ENCODE peak calls at places on chromosomes 16 and 17, in six cellular contexts. One of them, this sample, is unnamed.

GRCh38 chr16:56911771-56912541 is 20.0 kb upstream of the HERPUD1 start:
- DNase-seq in IMR-90: peak; percentile 65
- DNase-seq in trophoblast cell: peak; percentile 99
- DNase-seq in mesendoderm: peak; percentile 37
- DNase-seq in H9: no peak
- DNase-seq in neuronal stem cell: no peak
- DNase-seq in this sample: peak; percentile 49

GRCh38 chr17:28727727-28728363 is 743 bp upstream of the NEK8 start:
- DNase-seq in IMR-90: peak; percentile 48
- DNase-seq in trophoblast cell: peak; percentile 90
- DNase-seq in mesendoderm: peak; percentile 99
- DNase-seq in H9: peak; percentile 95
- DNase-seq in neuronal stem cell: peak; percentile 75
- DNase-seq in this sample: peak; percentile 88

GRCh38 chr16:87484487-87485331 is 8.1 kb downstream of the ZCCHC14 start:
- DNase-seq in IMR-90: no peak
- DNase-seq in trophoblast cell: no peak
- DNase-seq in mesendoderm: no peak
- DNase-seq in H9: no peak
- DNase-seq in neuronal stem cell: no peak
- DNase-seq in this sample: no peak

GRCh38 chr17:38550661-38551060 is 55.1 kb downstream of the SRCIN1 start:
- DNase-seq in IMR-90: peak; percentile 54
- DNase-seq in trophoblast cell: peak; percentile 42
- DNase-seq in mesendoderm: no peak
- DNase-seq in H9: no peak
- DNase-seq in neuronal stem cell: no peak
- DNase-seq in this sample: no peak

GRCh38 chr17:75486151-75486550 is 29.2 kb downstream of the CASKIN2 start:
- DNase-seq in IMR-90: no peak
- DNase-seq in trophoblast cell: no peak
- DNase-seq in mesendoderm: no peak
- DNase-seq in H9: no peak
- DNase-seq in neuronal stem cell: no peak
- DNase-seq in this sample: no peak

GRCh38 chr16:75116081-75116910 is at the start of gene LDHD:
- DNase-seq in IMR-90: no peak
- DNase-seq in trophoblast cell: no peak
- DNase-seq in mesendoderm: peak; percentile 61
- DNase-seq in H9: peak; percentile 88
- DNase-seq in neuronal stem cell: no peak
- DNase-seq in this sample: no peak

GRCh38 chr17:72008236-72008874 is 112.5 kb upstream of the SOX9 start:
- DNase-seq in IMR-90: peak; percentile 55
- DNase-seq in trophoblast cell: no peak
- DNase-seq in mesendoderm: no peak
- DNase-seq in H9: no peak
- DNase-seq in neuronal stem cell: no peak
- DNase-seq in this sample: no peak

GRCh38 chr17:55549140-55549539 is 37.9 kb upstream of the SMIM36 start:
- DNase-seq in IMR-90: no peak
- DNase-seq in trophoblast cell: no peak
- DNase-seq in mesendoderm: peak; percentile 72
- DNase-seq in H9: no peak
- DNase-seq in neuronal stem cell: no peak
- DNase-seq in this sample: peak; percentile 17

GRCh38 chr16:66568355-66568754 is 2.1 kb downstream of the CMTM1 start:
- DNase-seq in IMR-90: peak; percentile 57
- DNase-seq in trophoblast cell: no peak
- DNase-seq in mesendoderm: no peak
- DNase-seq in H9: no peak
- DNase-seq in neuronal stem cell: no peak
- DNase-seq in this sample: no peak

DNA sequence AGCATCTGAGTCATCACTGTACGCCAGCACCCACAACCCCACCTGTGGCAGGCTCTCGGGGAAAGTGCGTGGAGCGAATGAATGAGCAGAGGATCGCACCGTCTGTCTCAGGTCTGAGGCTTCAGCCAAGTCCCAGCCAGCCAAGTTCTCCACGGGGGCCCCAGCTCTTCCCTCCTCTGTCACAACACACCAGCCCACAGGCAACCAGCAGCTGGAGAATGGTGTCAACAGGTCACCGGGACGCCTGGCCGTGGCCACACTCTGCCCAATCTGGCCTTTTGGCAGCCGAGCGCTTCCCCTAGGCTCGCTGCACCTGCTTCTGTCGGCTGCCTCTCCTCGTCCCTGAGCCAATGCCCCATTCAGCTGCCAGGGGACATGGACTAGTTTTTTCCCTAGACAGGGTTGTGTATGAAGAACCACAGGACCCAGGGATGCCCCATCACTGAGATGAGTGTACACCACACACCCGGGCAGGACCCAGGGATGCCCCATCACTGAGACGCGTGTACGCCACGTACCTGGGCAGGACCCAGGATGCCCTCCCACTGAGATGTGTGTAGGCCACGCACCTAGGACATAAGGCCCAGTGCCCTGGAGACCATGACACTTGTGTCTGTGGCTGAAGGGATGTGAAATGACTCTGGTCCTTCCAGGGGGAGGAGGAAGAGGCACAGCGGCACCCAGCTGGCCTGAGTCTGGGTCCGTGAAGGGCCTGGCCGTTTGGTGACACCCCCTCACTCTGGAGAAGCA is 52.8 kb downstream of the ABR start:
- DNase-seq in IMR-90: no peak
- DNase-seq in trophoblast cell: no peak
- DNase-seq in mesendoderm: no peak
- DNase-seq in H9: no peak
- DNase-seq in neuronal stem cell: no peak
- DNase-seq in this sample: no peak
- H2BK5ac ChIP-seq in IMR-90: no peak overlapping the region
- H2BK5ac ChIP-seq in trophoblast cell: no peak overlapping the region
- H2BK5ac ChIP-seq in mesendoderm: no peak overlapping the region
- H2BK5ac ChIP-seq in H9: no peak overlapping the region
- H2BK5ac ChIP-seq in neuronal stem cell: no peak overlapping the region
- H2BK5ac ChIP-seq in this sample: no peak overlapping the region

GRCh38 chr17:79187186-79187585 is 112.6 kb downstream of the ENGASE start:
- DNase-seq in IMR-90: no peak
- DNase-seq in trophoblast cell: no peak
- DNase-seq in mesendoderm: no peak
- DNase-seq in H9: no peak
- DNase-seq in neuronal stem cell: no peak
- DNase-seq in this sample: no peak

GRCh38 chr17:79188679-79189078 is 114.1 kb downstream of the ENGASE start:
- DNase-seq in IMR-90: no peak
- DNase-seq in trophoblast cell: no peak
- DNase-seq in mesendoderm: no peak
- DNase-seq in H9: no peak
- DNase-seq in neuronal stem cell: no peak
- DNase-seq in this sample: no peak

GRCh38 chr17:79188048-79188447 is 113.4 kb downstream of the ENGASE start:
- DNase-seq in IMR-90: no peak
- DNase-seq in trophoblast cell: no peak
- DNase-seq in mesendoderm: peak; percentile 64
- DNase-seq in H9: peak; percentile 88
- DNase-seq in neuronal stem cell: no peak
- DNase-seq in this sample: no peak

GRCh38 chr17:79185671-79186070 is 111.0 kb downstream of the ENGASE start:
- DNase-seq in IMR-90: no peak
- DNase-seq in trophoblast cell: no peak
- DNase-seq in mesendoderm: no peak
- DNase-seq in H9: no peak
- DNase-seq in neuronal stem cell: no peak
- DNase-seq in this sample: no peak

GRCh38 chr17:79186406-79186805 is 111.8 kb downstream of the ENGASE start:
- DNase-seq in IMR-90: no peak
- DNase-seq in trophoblast cell: no peak
- DNase-seq in mesendoderm: no peak
- DNase-seq in H9: no peak
- DNase-seq in neuronal stem cell: no peak
- DNase-seq in this sample: no peak
- H2BK5ac ChIP-seq in IMR-90: no peak overlapping the region
- H2BK5ac ChIP-seq in trophoblast cell: no peak overlapping the region
- H2BK5ac ChIP-seq in mesendoderm: no peak overlapping the region
- H2BK5ac ChIP-seq in H9: no peak overlapping the region
- H2BK5ac ChIP-seq in neuronal stem cell: peak overlapping the region; percentile 87
- H2BK5ac ChIP-seq in this sample: no peak overlapping the region

GRCh38 chr17:80877829-80878303 is 113.8 kb upstream of the CHMP6 start:
- DNase-seq in IMR-90: no peak
- DNase-seq in trophoblast cell: no peak
- DNase-seq in mesendoderm: no peak
- DNase-seq in H9: no peak
- DNase-seq in neuronal stem cell: no peak
- DNase-seq in this sample: no peak

GRCh38 chr17:80877095-80877828 is 114.4 kb upstream of the CHMP6 start:
- DNase-seq in IMR-90: no peak
- DNase-seq in trophoblast cell: no peak
- DNase-seq in mesendoderm: no peak
- DNase-seq in H9: no peak
- DNase-seq in neuronal stem cell: no peak
- DNase-seq in this sample: no peak

GRCh38 chr17:80879723-80880649 is 111.7 kb upstream of the CHMP6 start:
- DNase-seq in IMR-90: no peak
- DNase-seq in trophoblast cell: no peak
- DNase-seq in mesendoderm: no peak
- DNase-seq in H9: no peak
- DNase-seq in neuronal stem cell: no peak
- DNase-seq in this sample: no peak

GRCh38 chr17:80880650-80880989 is 111.0 kb upstream of the CHMP6 start:
- DNase-seq in IMR-90: no peak
- DNase-seq in trophoblast cell: no peak
- DNase-seq in mesendoderm: no peak
- DNase-seq in H9: no peak
- DNase-seq in neuronal stem cell: no peak
- DNase-seq in this sample: no peak

DNA sequence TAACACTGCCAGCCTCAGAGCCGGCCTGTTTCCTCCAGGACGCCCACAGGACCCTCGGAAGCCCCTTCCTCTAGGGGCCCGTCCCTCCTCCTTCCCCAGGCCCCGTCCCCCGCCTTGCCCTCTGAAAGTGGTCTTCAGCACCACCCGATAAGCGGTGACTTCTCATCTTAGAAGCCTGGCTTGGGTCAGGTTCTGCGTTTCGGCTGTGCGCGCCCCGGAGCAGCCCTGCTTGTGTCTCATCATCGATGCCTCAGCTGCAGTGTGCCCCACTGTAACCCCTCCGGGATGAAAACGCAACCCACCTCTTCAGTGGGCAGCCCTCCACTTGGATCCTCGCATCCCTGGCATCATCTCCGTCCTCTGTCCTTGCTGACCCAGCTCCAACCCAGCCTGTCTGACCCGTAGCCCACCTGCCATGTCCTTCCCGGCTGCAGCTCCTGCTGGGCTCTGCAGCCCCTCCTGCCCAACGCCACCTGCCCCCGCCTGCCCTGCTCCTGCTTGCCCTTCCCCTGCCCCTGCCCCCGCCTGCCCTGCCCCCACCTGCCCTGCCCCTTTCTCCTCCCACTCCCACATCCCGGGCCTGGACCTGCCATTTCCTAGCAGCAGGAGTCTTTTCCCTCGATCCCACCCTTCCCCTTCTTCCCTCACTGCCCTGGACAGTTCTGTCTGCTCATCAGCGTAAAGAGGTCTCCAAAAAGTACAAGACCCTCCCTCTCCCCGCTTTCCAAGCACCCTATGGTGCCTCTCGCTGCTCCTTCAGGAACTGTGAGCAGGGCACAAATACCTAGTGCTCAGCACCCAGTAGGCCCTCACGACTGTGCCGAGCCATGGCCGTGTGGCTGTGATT is 112.5 kb upstream of the CHMP6 start:
- DNase-seq in IMR-90: no peak
- DNase-seq in trophoblast cell: no peak
- DNase-seq in mesendoderm: no peak
- DNase-seq in H9: no peak
- DNase-seq in neuronal stem cell: no peak
- DNase-seq in this sample: no peak
- H2BK5ac ChIP-seq in IMR-90: no peak overlapping the region
- H2BK5ac ChIP-seq in trophoblast cell: no peak overlapping the region
- H2BK5ac ChIP-seq in mesendoderm: no peak overlapping the region
- H2BK5ac ChIP-seq in H9: no peak overlapping the region
- H2BK5ac ChIP-seq in neuronal stem cell: no peak overlapping the region
- H2BK5ac ChIP-seq in this sample: no peak overlapping the region

GRCh38 chr17:78366109-78366848 is 6.4 kb upstream of the SOCS3 start:
- DNase-seq in IMR-90: no peak
- DNase-seq in trophoblast cell: peak; percentile 57
- DNase-seq in mesendoderm: peak; percentile 53
- DNase-seq in H9: peak; percentile 66
- DNase-seq in neuronal stem cell: no peak
- DNase-seq in this sample: peak; percentile 39

GRCh38 chr17:78362671-78363070 is 2.8 kb upstream of the SOCS3 start:
- DNase-seq in IMR-90: no peak
- DNase-seq in trophoblast cell: no peak
- DNase-seq in mesendoderm: no peak
- DNase-seq in H9: peak; percentile 62
- DNase-seq in neuronal stem cell: no peak
- DNase-seq in this sample: no peak

GRCh38 chr17:78365561-78366108 is 5.8 kb upstream of the SOCS3 start:
- DNase-seq in IMR-90: no peak
- DNase-seq in trophoblast cell: peak; percentile 66
- DNase-seq in mesendoderm: peak; percentile 97
- DNase-seq in H9: peak; percentile 97
- DNase-seq in neuronal stem cell: peak; percentile 96
- DNase-seq in this sample: peak; percentile 50

GRCh38 chr17:78362232-78362631 is 2.4 kb upstream of the SOCS3 start:
- DNase-seq in IMR-90: no peak
- DNase-seq in trophoblast cell: no peak
- DNase-seq in mesendoderm: no peak
- DNase-seq in H9: no peak
- DNase-seq in neuronal stem cell: no peak
- DNase-seq in this sample: no peak

DNA sequence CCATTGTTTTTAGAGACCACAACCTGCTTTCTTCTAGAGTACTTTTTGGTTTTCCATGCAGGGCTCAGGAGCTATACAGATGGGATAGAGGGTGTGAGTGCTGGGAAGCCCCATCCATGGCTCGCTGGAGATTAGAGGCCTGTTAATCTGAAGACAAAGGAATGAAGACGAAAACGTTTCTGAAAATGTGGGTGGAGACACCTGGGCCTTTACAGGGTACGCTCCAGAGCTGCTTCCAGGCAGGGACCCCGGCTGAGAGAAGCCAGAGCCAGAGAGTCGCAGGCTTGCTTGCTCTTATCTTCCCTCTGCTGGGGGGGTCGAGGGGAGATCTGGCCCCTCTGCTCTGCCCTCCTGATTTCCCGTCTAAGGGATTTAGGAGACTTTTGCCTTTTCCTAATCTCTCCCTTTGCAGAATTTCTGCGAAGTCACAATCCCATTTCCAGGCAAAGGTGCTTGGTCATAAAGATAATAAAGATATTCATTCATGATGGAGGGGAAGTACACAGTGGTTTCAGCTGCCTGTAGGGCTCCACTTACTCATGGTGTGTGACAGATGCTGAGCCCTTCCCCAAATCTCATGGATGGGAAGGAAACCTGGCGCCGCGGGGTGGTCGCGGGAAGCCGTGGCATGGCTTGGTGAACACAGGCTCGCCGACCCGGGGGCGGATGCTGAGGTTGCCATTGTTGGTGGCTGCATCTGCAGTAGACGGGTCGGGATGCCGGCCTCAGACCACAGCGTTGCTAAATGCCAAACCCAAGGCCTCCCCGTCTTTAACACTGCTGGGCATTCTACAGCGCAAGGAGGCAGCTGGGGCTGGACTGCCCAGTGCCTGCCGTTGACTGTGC is 4.8 kb upstream of the SOCS3 start:
- DNase-seq in IMR-90: no peak
- DNase-seq in trophoblast cell: no peak
- DNase-seq in mesendoderm: peak; percentile 82
- DNase-seq in H9: peak; percentile 64
- DNase-seq in neuronal stem cell: no peak
- DNase-seq in this sample: no peak
- H2BK5ac ChIP-seq in IMR-90: no peak overlapping the region
- H2BK5ac ChIP-seq in trophoblast cell: peak overlapping the region; percentile 97
- H2BK5ac ChIP-seq in mesendoderm: peak overlapping the region; percentile 90
- H2BK5ac ChIP-seq in H9: no peak overlapping the region
- H2BK5ac ChIP-seq in neuronal stem cell: peak overlapping the region; percentile 100
- H2BK5ac ChIP-seq in this sample: peak overlapping the region; percentile 94

This sample was measured in mesenchymal stem cell.